ENCODE peak calls at places on chromosomes 4 and X, in five cellular contexts. S is A549, M is K562, X is endothelial cell of umbilical vein, K is HepG2. P is an unnamed sample.

GRCh38 chr4:101724093-101724492 is 66.4 kb upstream of the BANK1 start:
- DNase-seq in S (no peak), X (no peak), K (no peak), M (no peak), P (no peak)

GRCh38 chr4:185379326-185380295 is 16.1 kb downstream of the LRP2BP start:
- DNase-seq in M (no peak), K (no peak), S (no peak), X (no peak), P (no peak)

GRCh38 chr4:54073481-54073880 is 9.1 kb upstream of the CHIC2 start:
- DNase-seq in S (no peak), X (no peak), M (no peak), K (no peak), P (no peak)

GRCh38 chr4:173807347-173807746 is 277.3 kb upstream of the HAND2 start:
- DNase-seq in K (no peak), M (no peak), X (no peak), S (no peak), P (no peak)

GRCh38 chr4:54571762-54572542 is 85.8 kb upstream of the KIT start:
- DNase-seq in K (no peak), X (no peak), M (peak; percentile 32), S (no peak), P (no peak)

GRCh38 chr4:6422866-6423265 is 49.5 kb downstream of the PPP2R2C start:
- DNase-seq in K (no peak), S (no peak), M (no peak), X (no peak), P (no peak)

GRCh38 chr4:2257361-2258001 is 4.4 kb downstream of the MXD4 start:
- DNase-seq in S (no peak), K (no peak), X (no peak), M (no peak), P (peak; percentile 9)

GRCh38 chr4:121711263-121712000 is 14.7 kb upstream of the ANXA5 start:
- DNase-seq in K (peak; percentile 70), M (peak; percentile 83), X (peak; percentile 90), S (peak; percentile 74), P (peak; percentile 83)

GRCh38 chr4:171629737-171630136 is 183.5 kb upstream of the GALNTL6 start:
- DNase-seq in M (no peak), K (peak; percentile 4), X (no peak), S (no peak), P (peak; percentile 61)

GRCh38 chr4:107742196-107742595 is 22.2 kb upstream of the PAPSS1 start:
- DNase-seq in X (no peak), M (no peak), S (no peak), K (no peak), P (no peak)

GRCh38 chr4:25343671-25344070 is 31.1 kb downstream of the ZCCHC4 start:
- DNase-seq in X (no peak), M (no peak), K (no peak), S (no peak), P (no peak)

GRCh38 chr4:997375-998071 is 4.3 kb upstream of the SLC26A1 start:
- DNase-seq in M (peak; percentile 86), K (no peak), S (no peak), X (no peak), P (no peak)

GRCh38 chr4:42310343-42310742 is 86.9 kb upstream of the SHISA3 start:
- DNase-seq in S (no peak), M (no peak), K (no peak), X (no peak), P (peak; percentile 25)

GRCh38 chr4:159117564-159117963 is 14.7 kb downstream of the RAPGEF2 start:
- DNase-seq in K (peak; percentile 41), X (no peak), M (no peak), S (no peak), P (no peak)

GRCh38 chr4:8817813-8818062 is 53.9 kb downstream of the HMX1 start:
- DNase-seq in S (no peak), M (no peak), K (no peak), X (no peak), P (peak; percentile 4)

GRCh38 chr4:2516635-2517034 is 19.8 kb upstream of the FAM193A start:
- DNase-seq in K (no peak), S (no peak), X (no peak), M (no peak), P (no peak)

GRCh38 chr4:120007171-120007894 is 59.3 kb downstream of the MAD2L1 start:
- DNase-seq in M (no peak), K (no peak), X (no peak), S (no peak), P (no peak)

GRCh38 chr4:74218201-74218600 is 60.3 kb downstream of the MTHFD2L start:
- DNase-seq in S (no peak), M (no peak), X (no peak), K (no peak), P (no peak)

GRCh38 chrX:79259073-79259689 is 108.0 kb downstream of the ITM2A start:
- DNase-seq in X (no peak), S (no peak), M (no peak), K (no peak), P (no peak)

GRCh38 chrX:97039363-97040029 is 155.8 kb downstream of the RPA4 start:
- DNase-seq in X (peak; percentile 87), K (no peak), M (no peak), S (no peak), P (no peak)

GRCh38 chrX:68534696-68535095 is 35.8 kb downstream of the YIPF6 start:
- DNase-seq in X (no peak), M (no peak), S (no peak), K (no peak), P (no peak)

GRCh38 chr4:82891728-82892466 is 944 bp upstream of the SEC31A start:
- DNase-seq in K (no peak), X (no peak), S (no peak), M (no peak), P (no peak)

GRCh38 chrX:112961981-112962380 is 121.3 kb upstream of the AMOT start:
- DNase-seq in X (no peak), M (no peak), S (no peak), K (no peak), P (no peak)

GRCh38 chrX:103688949-103689348 is 2.5 kb upstream of the MORF4L2 start:
- DNase-seq in X (peak; percentile 29), M (no peak), K (peak; percentile 21), S (peak; percentile 28), P (no peak)

DNA sequence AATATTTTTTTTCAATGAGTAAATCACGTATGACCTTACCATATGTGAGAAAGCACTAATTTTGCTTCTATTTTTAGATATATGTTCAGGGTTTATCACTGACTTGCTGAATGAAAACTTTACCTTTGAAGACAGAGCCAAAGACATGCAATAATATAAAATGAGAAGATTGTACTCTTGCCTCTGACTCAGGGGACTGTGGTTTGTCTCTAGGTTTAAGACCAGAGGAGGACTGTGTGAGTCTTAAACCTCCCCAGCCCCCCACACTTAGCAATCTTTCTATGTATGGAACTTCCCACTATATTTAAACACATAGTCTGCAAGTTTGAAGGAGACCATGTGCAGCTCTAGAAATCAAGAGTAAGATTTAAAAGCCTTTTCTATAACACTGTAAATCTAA is 368.7 kb upstream of the FAM241A start:
- DNase-seq in X (no peak), M (no peak), K (no peak), S (no peak), P (no peak)
- TF ChIP-seq JUN in X (no peak), M (no peak), K (no peak), S (no peak), P (no peak)

GRCh38 chr4:32775049-32775448 is 2054.9 kb downstream of the PCDH7 start:
- DNase-seq in S (peak; percentile 32), M (no peak), X (no peak), K (peak; percentile 59), P (no peak)
- TF ChIP-seq JUN in S (no peak), M (no peak), X (no peak), K (no peak), P (no peak)

GRCh38 chr4:14837860-14838259 is 164.4 kb upstream of the CPEB2 start:
- DNase-seq in X (no peak), S (peak; percentile 18), K (no peak), M (peak; percentile 13), P (peak; percentile 19)

GRCh38 chr4:14842964-14843630 is 159.2 kb upstream of the CPEB2 start:
- DNase-seq in K (no peak), S (no peak), M (no peak), X (no peak), P (no peak)

GRCh38 chr4:14844059-14844458 is 158.2 kb upstream of the CPEB2 start:
- DNase-seq in M (no peak), X (no peak), K (no peak), S (no peak), P (no peak)

DNA sequence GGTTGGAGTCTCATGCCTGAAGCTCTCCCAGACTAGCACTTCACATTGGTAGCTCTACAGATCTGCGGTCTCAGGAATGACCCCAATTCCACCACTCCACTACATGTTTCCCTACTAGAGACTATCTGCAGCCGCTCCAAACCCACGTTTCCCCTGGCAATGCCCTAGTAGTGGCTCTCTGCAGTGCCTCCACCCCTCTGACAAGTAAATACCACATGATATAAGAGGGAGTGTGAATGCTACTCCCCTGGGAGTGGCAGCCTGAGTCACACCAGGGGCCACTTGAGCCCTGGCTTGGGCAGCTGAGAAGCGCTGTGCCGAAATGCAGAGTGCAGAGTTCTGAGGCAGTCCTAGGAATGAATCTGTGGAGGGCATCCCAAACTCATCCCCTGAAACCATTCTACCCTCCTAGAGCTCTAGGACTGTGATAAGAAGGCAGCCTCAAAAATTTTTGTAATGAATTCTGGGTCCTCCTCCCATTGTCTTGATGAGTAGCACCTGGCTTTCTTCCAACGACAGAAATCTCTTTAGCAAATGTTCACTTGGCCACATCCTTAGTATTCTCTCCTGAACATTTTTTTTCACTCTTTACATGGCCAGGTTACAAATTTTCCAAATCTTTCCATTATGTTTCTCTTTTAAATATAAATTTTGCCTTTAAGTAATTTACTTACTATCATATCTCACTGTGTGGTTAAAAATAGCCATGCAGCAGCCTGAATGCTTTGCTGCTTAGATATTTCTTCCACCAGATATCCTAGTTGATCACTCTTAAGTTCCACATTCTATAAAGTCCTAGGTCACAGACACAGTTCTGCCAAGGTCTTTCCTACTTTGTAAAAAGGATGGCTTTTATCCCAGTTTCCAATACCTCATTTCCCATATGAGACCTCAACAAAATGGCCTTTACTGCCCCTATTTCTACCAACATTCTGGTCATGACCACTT is 160.2 kb upstream of the CPEB2 start:
- DNase-seq in S (peak; percentile 13), M (no peak), K (no peak), X (no peak), P (no peak)
- TF ChIP-seq JUN in S (no peak), M (no peak), K (no peak), X (no peak), P (no peak)

GRCh38 chrX:8868070-8868795 is 67.0 kb upstream of the FAM9A start:
- DNase-seq in M (no peak), X (no peak), K (no peak), S (peak; percentile 86), P (no peak)

GRCh38 chrX:8867454-8867853 is 66.3 kb upstream of the FAM9A start:
- DNase-seq in K (no peak), X (no peak), M (no peak), S (no peak), P (no peak)

GRCh38 chrX:8868906-8869305 is 67.7 kb upstream of the FAM9A start:
- DNase-seq in X (peak; percentile 3), M (no peak), S (no peak), K (no peak), P (no peak)

GRCh38 chrX:8869812-8870211 is 68.6 kb upstream of the FAM9A start:
- DNase-seq in X (no peak), M (no peak), K (no peak), S (no peak), P (no peak)

DNA sequence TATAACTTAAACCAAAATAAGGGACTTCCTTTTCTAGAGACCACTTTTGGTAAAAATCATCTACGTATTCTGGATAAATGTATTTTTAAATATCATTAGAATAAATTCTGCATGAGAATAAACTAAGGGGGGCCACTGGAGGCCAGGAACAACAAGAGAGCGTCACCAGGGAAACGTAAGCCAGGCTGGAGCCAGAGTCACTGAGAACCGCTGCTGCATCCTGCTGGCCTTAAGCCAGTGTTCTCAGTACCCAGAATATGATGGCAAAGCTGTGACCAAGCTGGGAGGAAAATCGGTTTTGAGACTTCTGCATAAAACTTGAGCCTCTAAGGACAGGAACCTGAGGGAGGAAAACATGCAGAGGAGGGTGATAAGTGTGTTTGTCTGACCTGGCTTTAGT is 63.0 kb upstream of the FAM9A start:
- DNase-seq in X (no peak), S (no peak), K (no peak), M (no peak), P (no peak)
- TF ChIP-seq JUN in X (no peak), S (no peak), K (no peak), M (no peak), P (no peak)

P was measured in WTC11.